ENCODE peak calls at places on chromosomes 7 and 10, in four cellular contexts. I is PC-9, B is posterior cingulate gyrus, G is PC-3. J is an unnamed sample.

GRCh38 chr7:141207661-141208060 is 133.8 kb downstream of the TMEM178B start:
- DNase-seq in I (no peak), B (no peak), G (no peak), J (no peak)

GRCh38 chr10:99682032-99682431 is 22.7 kb downstream of the ENTPD7 start:
- DNase-seq in I (no peak), B (no peak), G (peak; percentile 33), J (no peak)

GRCh38 chr7:129255800-129256199 is 31.0 kb downstream of the AHCYL2 start:
- DNase-seq in I (no peak), B (no peak), G (no peak), J (no peak)

GRCh38 chr10:34049887-34050286 is 715.4 kb upstream of the NRP1 start:
- DNase-seq in I (peak; percentile 20), B (no peak), G (peak; percentile 61), J (no peak)

GRCh38 chr10:62903828-62904227 is 87.7 kb upstream of the EGR2 start:
- DNase-seq in I (no peak), B (no peak), G (peak; percentile 92), J (no peak)

GRCh38 chr10:10613654-10614244 is 403.9 kb upstream of the CELF2 start:
- DNase-seq in I (no peak), B (no peak), G (no peak), J (no peak)

GRCh38 chr10:43754569-43755260 is 106.0 kb upstream of the ZNF32 start:
- DNase-seq in I (no peak), B (no peak), G (no peak), J (no peak)

GRCh38 chr7:37380831-37381230 is 67.8 kb downstream of the ELMO1 start:
- DNase-seq in I (no peak), B (no peak), G (no peak), J (no peak)

GRCh38 chr10:30059209-30060107 is at the start of gene JCAD:
- DNase-seq in I (peak; percentile 82), B (peak; percentile 93), G (peak; percentile 46), J (peak; percentile 87)

GRCh38 chr7:133452611-133453010 is 199.7 kb downstream of the EXOC4 start:
- DNase-seq in I (no peak), B (no peak), G (no peak), J (no peak)

GRCh38 chr7:18663321-18663720 is 167.8 kb downstream of the HDAC9 start:
- DNase-seq in I (no peak), B (no peak), G (no peak), J (no peak)

GRCh38 chr7:74187915-74188675 is 13.9 kb downstream of the EIF4H start:
- DNase-seq in I (no peak), B (no peak), G (peak; percentile 61), J (no peak)

GRCh38 chr7:53542164-53542563 is 506.7 kb downstream of the POM121L12 start:
- DNase-seq in I (no peak), B (no peak), G (no peak), J (no peak)

GRCh38 chr7:35975851-35976454 is 175.1 kb downstream of the SEPTIN7 start:
- DNase-seq in I (peak; percentile 60), B (no peak), G (peak; percentile 84), J (peak; percentile 69)

GRCh38 chr7:95059842-95060313 is 152.5 kb downstream of the PPP1R9A start:
- DNase-seq in I (no peak), B (no peak), G (no peak), J (no peak)

GRCh38 chr7:115183431-115184057 is 261.6 kb downstream of the MDFIC start:
- DNase-seq in I (peak; percentile 7), B (no peak), G (no peak), J (no peak)

GRCh38 chr10:73648252-73648651 is 7.0 kb upstream of the MYOZ1 start:
- DNase-seq in I (no peak), B (no peak), G (no peak), J (peak; percentile 30)

GRCh38 chr10:124116771-124117510 is 23.5 kb upstream of the CHST15 start:
- DNase-seq in I (no peak), B (no peak), G (no peak), J (no peak)

GRCh38 chr10:93873427-93874115 is 20.2 kb upstream of the SLC35G1 start:
- DNase-seq in I (peak; percentile 8), B (no peak), G (no peak), J (no peak)

J was measured in testis.